ENCODE peak calls at places on chromosomes 13 and 19, in ten cellular contexts. One of them, this sample, is unnamed. For H3K27me3, the result is how much of the 10 kb centered on the place peaks cover.

GRCh38 chr13:111926501-111927180 is 140.3 kb upstream of the SOX1 start:
- DNase-seq in kidney epithelial cell: no peak
- DNase-seq in left lung: peak
- DNase-seq in esophagus squamous epithelium: no peak
- DNase-seq in fibroblast of lung: no peak
- DNase-seq in body of pancreas: peak
- DNase-seq in left ventricle myocardium inferior: no peak
- DNase-seq in Peyer's patch: peak
- DNase-seq in cardiac muscle cell: no peak
- DNase-seq in GM23248: no peak
- DNase-seq in this sample: peak

GRCh38 chr13:110616103-110617101 is 1.1 kb downstream of the NAXD start:
- DNase-seq in kidney epithelial cell: no peak
- DNase-seq in left lung: peak
- DNase-seq in esophagus squamous epithelium: no peak
- DNase-seq in fibroblast of lung: peak
- DNase-seq in body of pancreas: peak
- DNase-seq in left ventricle myocardium inferior: no peak
- DNase-seq in Peyer's patch: peak
- DNase-seq in cardiac muscle cell: no peak
- DNase-seq in GM23248: peak
- DNase-seq in this sample: peak

GRCh38 chr13:109974354-109974753 is 188.0 kb upstream of the IRS2 start:
- DNase-seq in kidney epithelial cell: no peak
- DNase-seq in left lung: no peak
- DNase-seq in esophagus squamous epithelium: no peak
- DNase-seq in fibroblast of lung: peak
- DNase-seq in body of pancreas: no peak
- DNase-seq in left ventricle myocardium inferior: no peak
- DNase-seq in Peyer's patch: no peak
- DNase-seq in cardiac muscle cell: no peak
- DNase-seq in GM23248: peak
- DNase-seq in this sample: no peak

GRCh38 chr19:30669329-30670010 is 297.3 kb downstream of the ZNF536 start:
- DNase-seq in kidney epithelial cell: no peak
- DNase-seq in left lung: no peak
- DNase-seq in esophagus squamous epithelium: no peak
- DNase-seq in fibroblast of lung: peak
- DNase-seq in body of pancreas: peak
- DNase-seq in left ventricle myocardium inferior: peak
- DNase-seq in Peyer's patch: peak
- DNase-seq in cardiac muscle cell: peak
- DNase-seq in GM23248: peak
- DNase-seq in this sample: peak

GRCh38 chr19:29714953-29715694 is at the start of gene C19orf12:
- DNase-seq in kidney epithelial cell: no peak
- DNase-seq in left lung: peak
- DNase-seq in esophagus squamous epithelium: no peak
- DNase-seq in fibroblast of lung: peak
- DNase-seq in body of pancreas: peak
- DNase-seq in left ventricle myocardium inferior: peak
- DNase-seq in Peyer's patch: peak
- DNase-seq in cardiac muscle cell: peak
- DNase-seq in GM23248: peak
- DNase-seq in this sample: peak

GRCh38 chr19:5078179-5078578 is 109.3 kb downstream of the KDM4B start:
- DNase-seq in kidney epithelial cell: no peak
- DNase-seq in left lung: no peak
- DNase-seq in esophagus squamous epithelium: no peak
- DNase-seq in fibroblast of lung: no peak
- DNase-seq in body of pancreas: no peak
- DNase-seq in left ventricle myocardium inferior: no peak
- DNase-seq in Peyer's patch: no peak
- DNase-seq in cardiac muscle cell: no peak
- DNase-seq in GM23248: no peak
- DNase-seq in this sample: no peak

GRCh38 chr13:109271555-109271954 is 514.8 kb downstream of the IRS2 start:
- DNase-seq in kidney epithelial cell: no peak
- DNase-seq in left lung: no peak
- DNase-seq in esophagus squamous epithelium: no peak
- DNase-seq in fibroblast of lung: no peak
- DNase-seq in body of pancreas: no peak
- DNase-seq in left ventricle myocardium inferior: no peak
- DNase-seq in Peyer's patch: no peak
- DNase-seq in cardiac muscle cell: no peak
- DNase-seq in GM23248: no peak
- DNase-seq in this sample: no peak

GRCh38 chr13:32211788-32212187 is 103.4 kb downstream of the ZAR1L start:
- DNase-seq in kidney epithelial cell: no peak
- DNase-seq in left lung: no peak
- DNase-seq in esophagus squamous epithelium: no peak
- DNase-seq in fibroblast of lung: peak
- DNase-seq in body of pancreas: no peak
- DNase-seq in left ventricle myocardium inferior: no peak
- DNase-seq in Peyer's patch: no peak
- DNase-seq in cardiac muscle cell: peak
- DNase-seq in GM23248: peak
- DNase-seq in this sample: no peak

GRCh38 chr13:51297556-51297955 is 41.9 kb upstream of the SERPINE3 start:
- DNase-seq in kidney epithelial cell: no peak
- DNase-seq in left lung: no peak
- DNase-seq in esophagus squamous epithelium: no peak
- DNase-seq in fibroblast of lung: no peak
- DNase-seq in body of pancreas: no peak
- DNase-seq in left ventricle myocardium inferior: no peak
- DNase-seq in Peyer's patch: no peak
- DNase-seq in cardiac muscle cell: no peak
- DNase-seq in GM23248: no peak
- DNase-seq in this sample: no peak

GRCh38 chr13:98563071-98563470 is 13.8 kb downstream of the STK24 start:
- DNase-seq in kidney epithelial cell: no peak
- DNase-seq in left lung: no peak
- DNase-seq in esophagus squamous epithelium: no peak
- DNase-seq in fibroblast of lung: no peak
- DNase-seq in body of pancreas: no peak
- DNase-seq in left ventricle myocardium inferior: no peak
- DNase-seq in Peyer's patch: no peak
- DNase-seq in cardiac muscle cell: no peak
- DNase-seq in GM23248: peak
- DNase-seq in this sample: no peak

GRCh38 chr13:75637101-75637774 is 1.1 kb downstream of the LMO7 start:
- DNase-seq in kidney epithelial cell: no peak
- DNase-seq in left lung: no peak
- DNase-seq in esophagus squamous epithelium: no peak
- DNase-seq in fibroblast of lung: peak
- DNase-seq in body of pancreas: no peak
- DNase-seq in left ventricle myocardium inferior: no peak
- DNase-seq in Peyer's patch: no peak
- DNase-seq in cardiac muscle cell: no peak
- DNase-seq in GM23248: peak
- DNase-seq in this sample: no peak

GRCh38 chr19:13553880-13554400 is 47.7 kb upstream of the CACNA1A start:
- DNase-seq in kidney epithelial cell: no peak
- DNase-seq in left lung: no peak
- DNase-seq in esophagus squamous epithelium: no peak
- DNase-seq in fibroblast of lung: no peak
- DNase-seq in body of pancreas: no peak
- DNase-seq in left ventricle myocardium inferior: no peak
- DNase-seq in Peyer's patch: no peak
- DNase-seq in cardiac muscle cell: no peak
- DNase-seq in GM23248: peak
- DNase-seq in this sample: no peak
- H3K27me3 ChIP-seq in kidney epithelial cell: under half
- H3K27me3 ChIP-seq in left lung: under half
- H3K27me3 ChIP-seq in esophagus squamous epithelium: under half
- H3K27me3 ChIP-seq in fibroblast of lung: under half
- H3K27me3 ChIP-seq in body of pancreas: under half
- H3K27me3 ChIP-seq in left ventricle myocardium inferior: half or more
- H3K27me3 ChIP-seq in Peyer's patch: under half
- H3K27me3 ChIP-seq in cardiac muscle cell: under half
- H3K27me3 ChIP-seq in GM23248: under half
- H3K27me3 ChIP-seq in this sample: under half

DNA sequence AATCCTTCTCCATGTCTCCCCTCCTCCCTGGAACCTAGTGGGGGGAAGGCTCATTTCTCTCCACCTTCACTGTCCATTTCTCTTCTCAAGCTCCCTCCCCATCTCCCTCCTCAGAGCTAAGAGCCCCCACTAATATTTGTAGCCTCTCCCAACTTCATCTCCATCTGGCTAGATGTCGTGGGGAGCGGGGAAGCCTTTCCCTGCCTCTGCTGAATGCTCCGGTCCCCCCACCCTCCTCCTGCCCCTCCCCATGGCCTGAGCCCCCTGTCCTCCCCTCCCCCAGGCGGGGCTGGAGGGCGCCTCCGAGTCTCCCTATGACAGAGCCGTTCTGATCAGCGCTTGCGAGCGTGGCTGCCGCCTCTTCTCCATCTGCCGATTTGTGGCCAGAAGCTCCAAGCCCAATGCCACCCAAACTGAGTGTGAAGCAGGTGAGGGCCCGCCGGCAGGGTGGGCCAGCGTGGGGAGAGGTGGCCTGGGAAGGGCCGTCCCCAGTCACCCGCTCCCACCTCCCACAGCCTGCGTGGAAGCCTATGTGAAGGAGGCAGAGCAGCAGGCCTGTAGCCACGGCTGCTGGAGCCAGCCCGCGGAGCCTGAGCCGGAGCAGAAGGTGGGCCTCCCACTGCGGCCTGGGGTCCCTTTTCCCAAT is 1.0 kb downstream of the TMEM59L start:
- DNase-seq in kidney epithelial cell: no peak
- DNase-seq in left lung: no peak
- DNase-seq in esophagus squamous epithelium: no peak
- DNase-seq in fibroblast of lung: no peak
- DNase-seq in body of pancreas: no peak
- DNase-seq in left ventricle myocardium inferior: no peak
- DNase-seq in Peyer's patch: no peak
- DNase-seq in cardiac muscle cell: no peak
- DNase-seq in GM23248: no peak
- DNase-seq in this sample: no peak
- H3K27me3 ChIP-seq in kidney epithelial cell: half or more
- H3K27me3 ChIP-seq in left lung: half or more
- H3K27me3 ChIP-seq in esophagus squamous epithelium: half or more
- H3K27me3 ChIP-seq in fibroblast of lung: half or more
- H3K27me3 ChIP-seq in body of pancreas: under half
- H3K27me3 ChIP-seq in left ventricle myocardium inferior: half or more
- H3K27me3 ChIP-seq in Peyer's patch: under half
- H3K27me3 ChIP-seq in cardiac muscle cell: half or more
- H3K27me3 ChIP-seq in GM23248: half or more
- H3K27me3 ChIP-seq in this sample: under half

GRCh38 chr19:13478576-13478975 is 27.7 kb downstream of the CACNA1A start:
- DNase-seq in kidney epithelial cell: no peak
- DNase-seq in left lung: no peak
- DNase-seq in esophagus squamous epithelium: no peak
- DNase-seq in fibroblast of lung: no peak
- DNase-seq in body of pancreas: no peak
- DNase-seq in left ventricle myocardium inferior: no peak
- DNase-seq in Peyer's patch: no peak
- DNase-seq in cardiac muscle cell: no peak
- DNase-seq in GM23248: no peak
- DNase-seq in this sample: no peak
- H3K27me3 ChIP-seq in kidney epithelial cell: under half
- H3K27me3 ChIP-seq in left lung: under half
- H3K27me3 ChIP-seq in esophagus squamous epithelium: under half
- H3K27me3 ChIP-seq in fibroblast of lung: under half
- H3K27me3 ChIP-seq in body of pancreas: under half
- H3K27me3 ChIP-seq in left ventricle myocardium inferior: under half
- H3K27me3 ChIP-seq in Peyer's patch: under half
- H3K27me3 ChIP-seq in cardiac muscle cell: under half
- H3K27me3 ChIP-seq in GM23248: under half
- H3K27me3 ChIP-seq in this sample: under half

DNA sequence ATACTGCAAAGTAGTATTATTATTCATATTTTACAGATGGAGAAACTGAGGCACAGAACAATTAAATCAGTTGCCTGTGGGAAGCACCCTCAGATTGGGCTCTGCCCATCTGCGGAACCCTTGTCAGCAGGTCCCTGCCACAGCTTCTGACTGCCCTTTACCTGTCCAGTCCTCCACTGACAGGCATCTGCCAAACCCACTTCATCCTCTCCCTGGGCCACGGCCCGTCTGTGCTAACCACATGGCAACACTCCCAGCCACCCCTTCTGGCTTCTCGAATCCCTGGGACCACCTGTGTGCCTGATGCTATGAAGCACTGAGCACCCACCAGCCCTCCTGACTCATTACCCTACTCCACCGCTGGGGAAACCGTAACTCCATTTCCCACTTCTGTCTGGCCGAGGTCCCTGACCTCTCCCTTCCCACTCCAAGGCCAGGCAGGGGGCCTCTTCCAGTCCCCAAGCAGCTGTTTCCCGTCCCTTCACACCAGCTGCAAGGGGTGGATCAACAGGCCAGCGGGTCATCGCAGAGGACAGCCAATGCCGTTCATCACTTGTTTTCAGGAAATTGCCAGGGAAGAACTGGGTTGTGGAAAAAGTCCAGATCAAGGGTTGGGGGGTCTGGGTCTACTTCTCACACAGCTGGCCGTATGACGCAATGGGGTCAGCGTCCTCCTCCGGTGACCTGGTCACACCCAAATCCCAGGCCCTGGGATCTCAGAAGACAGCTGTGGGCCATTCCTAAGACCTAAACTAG is 2.5 kb downstream of the KANK3 start:
- DNase-seq in kidney epithelial cell: no peak
- DNase-seq in left lung: no peak
- DNase-seq in esophagus squamous epithelium: no peak
- DNase-seq in fibroblast of lung: peak
- DNase-seq in body of pancreas: no peak
- DNase-seq in left ventricle myocardium inferior: peak
- DNase-seq in Peyer's patch: no peak
- DNase-seq in cardiac muscle cell: no peak
- DNase-seq in GM23248: no peak
- DNase-seq in this sample: peak
- H3K27me3 ChIP-seq in kidney epithelial cell: under half
- H3K27me3 ChIP-seq in left lung: under half
- H3K27me3 ChIP-seq in esophagus squamous epithelium: half or more
- H3K27me3 ChIP-seq in fibroblast of lung: under half
- H3K27me3 ChIP-seq in body of pancreas: under half
- H3K27me3 ChIP-seq in left ventricle myocardium inferior: under half
- H3K27me3 ChIP-seq in Peyer's patch: under half
- H3K27me3 ChIP-seq in cardiac muscle cell: under half
- H3K27me3 ChIP-seq in GM23248: under half
- H3K27me3 ChIP-seq in this sample: under half

DNA sequence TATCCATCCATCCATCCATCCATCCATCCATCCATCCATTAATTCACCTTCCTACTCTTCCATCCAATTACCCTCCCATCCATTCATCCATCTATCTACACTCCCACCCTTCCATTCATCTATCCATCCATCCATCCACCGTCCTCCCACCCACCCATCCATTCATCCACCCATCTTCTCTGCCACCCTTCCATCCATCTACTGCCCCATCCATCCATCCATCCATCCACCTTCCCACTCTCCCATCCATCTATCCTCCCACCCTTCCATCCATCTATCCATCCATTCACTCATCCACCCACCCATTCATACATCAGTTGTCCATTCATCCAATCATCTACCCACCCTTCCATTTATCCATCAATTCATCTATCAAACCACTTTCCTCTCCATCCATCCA is 54.3 kb downstream of the NWD1 start:
- DNase-seq in kidney epithelial cell: no peak
- DNase-seq in left lung: no peak
- DNase-seq in esophagus squamous epithelium: no peak
- DNase-seq in fibroblast of lung: no peak
- DNase-seq in body of pancreas: no peak
- DNase-seq in left ventricle myocardium inferior: no peak
- DNase-seq in Peyer's patch: no peak
- DNase-seq in cardiac muscle cell: no peak
- DNase-seq in GM23248: no peak
- DNase-seq in this sample: no peak
- H3K27me3 ChIP-seq in kidney epithelial cell: under half
- H3K27me3 ChIP-seq in left lung: under half
- H3K27me3 ChIP-seq in esophagus squamous epithelium: under half
- H3K27me3 ChIP-seq in fibroblast of lung: under half
- H3K27me3 ChIP-seq in body of pancreas: under half
- H3K27me3 ChIP-seq in left ventricle myocardium inferior: under half
- H3K27me3 ChIP-seq in Peyer's patch: under half
- H3K27me3 ChIP-seq in cardiac muscle cell: under half
- H3K27me3 ChIP-seq in GM23248: under half
- H3K27me3 ChIP-seq in this sample: under half

This sample was measured in stomach.